ENCODE peak calls at places on chromosomes 11 and 22, in six cellular contexts. F, V, W, X, J and N are unnamed samples.

GRCh38 chr11:45259607-45260006 is 26.5 kb downstream of the SYT13 start:
- DNase-seq in F (no peak), V (no peak), W (no peak), X (no peak), J (no peak), N (no peak)

GRCh38 chr11:118295834-118296454 is 8.6 kb upstream of the CD3E start:
- DNase-seq in F (no peak), V (peak), W (no peak), X (no peak), J (peak), N (no peak)

GRCh38 chr11:34214961-34215805 is 109.8 kb downstream of the NAT10 start:
- DNase-seq in F (no peak), V (no peak), W (no peak), X (no peak), J (no peak), N (no peak)

GRCh38 chr22:45435544-45436139 is 22.1 kb downstream of the RIBC2 start:
- DNase-seq in F (peak), V (peak), W (peak), X (peak), J (peak), N (peak)

GRCh38 chr11:18332891-18333290 is 10.5 kb downstream of the GTF2H1 start:
- DNase-seq in F (no peak), V (peak), W (no peak), X (no peak), J (no peak), N (no peak)

GRCh38 chr11:106642331-106642730 is 375.9 kb downstream of the GUCY1A2 start:
- DNase-seq in F (no peak), V (no peak), W (no peak), X (no peak), J (no peak), N (no peak)

GRCh38 chr11:118245946-118246562 is 6.1 kb downstream of the MPZL3 start:
- DNase-seq in F (no peak), V (no peak), W (no peak), X (no peak), J (no peak), N (no peak)

GRCh38 chr11:79705648-79706047 is 264.8 kb upstream of the TENM4 start:
- DNase-seq in F (no peak), V (no peak), W (no peak), X (no peak), J (no peak), N (no peak)

GRCh38 chr22:35594686-35595085 is 22.4 kb downstream of the MB start:
- DNase-seq in F (no peak), V (no peak), W (no peak), X (no peak), J (no peak), N (no peak)

GRCh38 chr22:45482169-45482568 is 20.5 kb upstream of the FBLN1 start:
- DNase-seq in F (no peak), V (no peak), W (no peak), X (no peak), J (no peak), N (no peak)

GRCh38 chr11:45805305-45806071 is 539 bp downstream of the SLC35C1 start:
- DNase-seq in F (peak), V (no peak), W (no peak), X (peak), J (no peak), N (peak)

GRCh38 chr11:128857341-128857740 is 9.8 kb downstream of the KCNJ1 start:
- DNase-seq in F (no peak), V (no peak), W (no peak), X (no peak), J (no peak), N (no peak)

GRCh38 chr11:44416776-44417175 is 106.8 kb upstream of the ALX4 start:
- DNase-seq in F (no peak), V (no peak), W (no peak), X (no peak), J (no peak), N (no peak)

GRCh38 chr11:122491486-122491885 is 164.0 kb upstream of the UBASH3B start:
- DNase-seq in F (peak), V (no peak), W (no peak), X (no peak), J (no peak), N (no peak)

GRCh38 chr11:28296426-28296825 is 188.2 kb downstream of the METTL15 start:
- DNase-seq in F (no peak), V (no peak), W (no peak), X (no peak), J (no peak), N (no peak)

GRCh38 chr11:1767399-1768140 is 3.8 kb upstream of the CTSD start:
- DNase-seq in F (no peak), V (peak), W (no peak), X (no peak), J (no peak), N (no peak)

GRCh38 chr11:2442554-2442953 is 1.8 kb downstream of the TRPM5 start:
- DNase-seq in F (no peak), V (peak), W (peak), X (no peak), J (no peak), N (no peak)

GRCh38 chr11:108620958-108621772 is 27.6 kb upstream of the EXPH5 start:
- DNase-seq in F (no peak), V (no peak), W (no peak), X (no peak), J (no peak), N (no peak)

DNA sequence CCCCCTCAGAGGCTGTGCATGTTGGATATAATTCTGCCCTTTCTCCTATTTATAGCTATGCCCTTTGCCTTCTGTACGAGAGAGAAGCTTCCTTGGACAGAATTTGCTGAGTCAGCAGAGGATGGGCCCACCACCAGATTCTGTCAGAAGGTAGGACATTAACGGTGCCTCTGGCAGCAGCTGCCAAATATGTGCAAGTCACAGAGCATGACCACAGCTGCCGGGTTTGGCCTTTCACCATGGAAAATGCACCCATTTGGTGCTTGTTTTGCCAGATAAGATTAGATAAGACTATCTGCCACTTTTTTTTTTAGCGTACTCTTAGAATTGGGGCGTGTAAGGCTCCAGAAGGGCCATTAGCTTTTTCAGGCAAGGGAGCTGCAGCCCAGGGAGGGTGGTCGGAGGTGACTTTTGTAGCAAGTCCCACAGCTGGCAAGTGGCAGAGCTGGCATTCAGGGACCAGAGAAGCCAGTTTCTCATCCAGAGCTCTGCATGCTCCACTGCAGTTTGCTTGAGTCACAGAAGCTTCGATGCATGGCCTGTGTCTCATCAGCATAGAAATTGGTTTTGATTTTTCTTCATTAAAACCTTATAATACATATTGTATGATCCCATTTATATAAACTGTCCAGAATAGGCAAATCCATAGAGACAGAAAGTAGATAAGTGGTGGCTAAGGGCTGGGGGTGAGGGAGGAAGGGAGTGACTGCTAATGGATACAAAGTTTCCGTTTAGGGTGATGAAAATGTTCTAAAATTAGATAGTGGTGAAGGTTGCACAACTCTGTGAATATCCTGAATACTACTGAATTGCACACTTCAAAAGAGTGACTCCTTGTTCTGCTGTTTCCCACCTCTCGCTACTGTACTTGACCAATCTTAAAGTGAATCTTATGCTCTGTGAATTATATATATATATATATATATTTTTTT is 15.8 kb downstream of the UPB1 start:
- DNase-seq in F (peak), V (no peak), W (no peak), X (no peak), J (peak), N (peak)
- H3K4me3 ChIP-seq in F (no peak), V (no peak), W (no peak), X (peak), J (peak), N (no peak)

DNA sequence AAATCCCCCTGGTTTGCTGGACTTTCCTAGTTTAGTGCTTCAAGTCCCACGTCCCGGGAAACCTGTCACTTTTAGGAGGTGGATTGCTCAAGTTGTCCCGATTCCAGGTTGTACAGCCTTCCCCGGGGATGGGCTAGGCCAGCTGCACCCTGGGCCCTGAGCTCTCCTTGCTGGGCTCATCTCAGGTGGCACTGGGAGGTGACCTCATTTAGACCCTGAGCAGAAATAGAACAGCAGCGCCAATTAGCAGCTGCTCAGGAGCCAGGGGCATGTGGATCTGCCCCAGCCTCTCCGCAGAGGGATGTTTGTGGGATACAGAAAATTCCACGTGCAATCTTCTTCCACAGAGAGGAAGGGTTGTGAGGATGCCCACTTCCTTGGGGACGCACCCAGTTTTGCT is 9.6 kb upstream of the CERK start:
- DNase-seq in F (no peak), V (no peak), W (no peak), X (peak), J (no peak), N (no peak)
- H3K4me3 ChIP-seq in F (no peak), V (no peak), W (no peak), X (no peak), J (no peak), N (no peak)

GRCh38 chr11:32013603-32014002 is 77.3 kb upstream of the RCN1 start:
- DNase-seq in F (no peak), V (no peak), W (no peak), X (no peak), J (no peak), N (no peak)

GRCh38 chr11:32008879-32009548 is 81.9 kb upstream of the RCN1 start:
- DNase-seq in F (no peak), V (no peak), W (no peak), X (no peak), J (no peak), N (no peak)

GRCh38 chr11:32015435-32015834 is 75.4 kb upstream of the RCN1 start:
- DNase-seq in F (no peak), V (no peak), W (no peak), X (no peak), J (no peak), N (no peak)

GRCh38 chr11:32016111-32016510 is 74.8 kb upstream of the RCN1 start:
- DNase-seq in F (no peak), V (no peak), W (no peak), X (no peak), J (no peak), N (no peak)

GRCh38 chr11:32012066-32012465 is 78.8 kb upstream of the RCN1 start:
- DNase-seq in F (no peak), V (no peak), W (no peak), X (no peak), J (no peak), N (no peak)
- H3K4me3 ChIP-seq in F (no peak), V (no peak), W (no peak), X (no peak), J (no peak), N (no peak)

DNA sequence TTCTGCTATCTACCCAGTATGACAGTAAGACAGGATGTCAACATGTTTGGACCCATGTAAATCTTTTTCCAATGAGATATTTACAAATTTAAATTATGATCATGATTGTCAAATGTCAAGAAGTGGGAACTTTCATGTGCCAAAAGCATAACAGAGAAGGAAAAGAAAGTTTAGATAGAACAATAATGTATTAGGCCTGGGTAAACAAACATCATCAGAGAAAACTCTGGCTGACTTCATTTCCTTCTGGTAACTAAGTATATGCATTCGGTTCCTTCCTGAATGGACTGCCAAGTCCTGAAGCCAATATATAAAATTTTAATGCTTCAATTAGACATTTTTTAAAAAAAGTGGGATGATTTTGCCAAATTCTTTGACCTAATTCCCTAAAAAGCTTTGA is 16.5 kb downstream of the RNF141 start:
- DNase-seq in F (no peak), V (no peak), W (no peak), X (no peak), J (no peak), N (no peak)
- H3K4me3 ChIP-seq in F (no peak), V (no peak), W (no peak), X (no peak), J (no peak), N (no peak)

DNA sequence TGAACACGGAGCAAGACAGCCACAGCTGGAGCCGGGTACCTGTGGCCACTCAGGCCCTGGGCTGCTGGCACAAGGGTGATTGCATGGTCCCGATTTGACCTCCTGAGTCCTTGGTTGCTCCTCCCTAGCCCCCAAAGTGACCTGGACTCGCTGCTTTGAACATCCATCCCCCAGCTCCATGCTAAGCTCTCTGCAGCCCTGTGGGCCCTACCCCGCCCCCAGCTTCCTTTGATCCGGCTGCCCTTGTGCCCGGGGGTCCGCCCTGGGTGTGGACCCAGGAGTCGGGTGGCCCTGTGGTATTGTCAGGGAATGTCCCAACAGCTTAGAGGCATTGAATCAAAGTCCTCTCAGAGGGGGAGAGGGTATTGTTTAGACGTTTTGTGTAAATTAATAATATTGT is 20.5 kb downstream of the GRIK4 start:
- DNase-seq in F (no peak), V (no peak), W (no peak), X (no peak), J (no peak), N (no peak)
- H3K4me3 ChIP-seq in F (no peak), V (no peak), W (no peak), X (no peak), J (no peak), N (no peak)

DNA sequence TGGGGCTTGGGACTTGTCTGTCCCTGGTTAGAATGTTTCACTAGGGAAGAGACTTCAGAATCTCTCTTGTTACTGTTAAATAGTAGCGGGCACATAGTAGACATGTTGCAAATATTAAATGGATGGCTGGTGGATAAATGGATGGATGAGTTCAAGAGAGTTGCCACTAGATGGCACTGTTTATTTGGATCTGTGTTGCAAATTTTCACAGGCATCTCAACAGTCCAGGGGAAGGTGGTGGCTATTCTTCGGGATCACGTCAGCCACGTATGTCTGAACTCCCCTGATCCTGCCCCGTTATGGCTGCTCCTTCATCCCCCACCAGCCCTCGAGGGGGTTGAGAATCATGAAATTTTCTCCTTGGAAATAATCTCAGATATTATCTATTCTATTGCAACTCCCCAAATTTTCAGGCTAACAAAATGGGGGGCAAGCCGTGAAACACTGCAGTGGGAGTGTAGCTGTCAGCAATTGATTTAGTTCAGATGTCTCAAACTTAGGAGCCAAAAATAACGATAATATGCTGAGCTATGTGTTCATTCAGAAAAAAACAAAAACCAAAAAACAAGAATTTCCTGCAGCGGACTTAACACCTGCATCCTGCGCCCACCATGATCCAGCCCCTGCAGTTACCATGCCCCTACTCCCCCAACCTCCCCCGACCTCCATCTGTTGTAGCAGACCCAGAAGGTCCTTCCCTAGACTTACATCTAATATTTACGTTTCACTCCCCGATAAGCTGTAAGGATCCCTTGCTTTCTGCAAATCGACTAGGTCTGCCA is 29.1 kb upstream of the BIRC3 start:
- DNase-seq in F (peak), V (peak), W (no peak), X (no peak), J (peak), N (peak)
- H3K4me3 ChIP-seq in F (peak), V (no peak), W (no peak), X (peak), J (peak), N (peak)

GRCh38 chr11:96189351-96189750 is 153.6 kb downstream of the MAML2 start:
- DNase-seq in F (no peak), V (no peak), W (no peak), X (no peak), J (no peak), N (no peak)

GRCh38 chr11:96188625-96189006 is 154.4 kb downstream of the MAML2 start:
- DNase-seq in F (no peak), V (peak), W (no peak), X (no peak), J (no peak), N (no peak)

GRCh38 chr11:96194571-96194970 is 148.4 kb downstream of the MAML2 start:
- DNase-seq in F (no peak), V (no peak), W (no peak), X (no peak), J (no peak), N (no peak)

GRCh38 chr11:96187779-96188624 is 155.0 kb downstream of the MAML2 start:
- DNase-seq in F (peak), V (no peak), W (no peak), X (peak), J (no peak), N (peak)

DNA sequence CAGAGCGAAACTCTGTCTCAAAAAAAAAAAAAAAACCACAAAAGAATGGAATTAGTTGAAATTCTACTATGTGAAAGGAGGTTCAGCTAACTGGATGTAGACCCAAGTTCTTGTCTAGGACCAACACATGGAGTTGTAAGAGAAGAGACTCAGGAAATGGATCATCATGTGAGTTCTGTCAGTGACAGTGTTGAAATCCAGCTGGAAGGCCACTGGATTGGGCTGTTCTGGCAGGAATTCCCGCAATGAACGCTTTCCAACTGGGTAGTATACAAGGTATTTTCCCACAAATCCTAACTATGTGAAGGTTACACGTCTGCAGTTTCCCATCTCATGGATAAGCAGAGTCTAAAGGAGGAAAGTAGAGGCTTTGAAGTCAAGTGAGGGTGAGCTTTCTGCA is 151.2 kb downstream of the MAML2 start:
- DNase-seq in F (no peak), V (no peak), W (no peak), X (no peak), J (no peak), N (peak)
- H3K4me3 ChIP-seq in F (no peak), V (no peak), W (no peak), X (no peak), J (no peak), N (no peak)